ENCODE peak calls at places on chromosomes 13 and 19, in ten cellular contexts. One of them, this sample, is unnamed.

GRCh38 chr19:406121-406711 is 2.7 kb downstream of the C2CD4C start:
- DNase-seq in thyroid gland: no peak
- DNase-seq in BE2C: no peak
- DNase-seq in PC-3: no peak
- DNase-seq in HTR-8/SVneo: no peak
- DNase-seq in activated CD4-positive, alpha-beta T cell treated with anti-CD3 and anti-CD28 coated beads, Interleukin-2, amount 50 U/mL, for 24 hours: no peak
- DNase-seq in cardiac fibroblast: no peak
- DNase-seq in Calu3: no peak
- DNase-seq in activated naive CD4-positive, alpha-beta T cell: no peak
- DNase-seq in neural progenitor cell: no peak
- DNase-seq in this sample: peak; percentile 16

GRCh38 chr13:36029171-36029570 is 102.0 kb downstream of the DCLK1 start:
- DNase-seq in thyroid gland: no peak
- DNase-seq in BE2C: no peak
- DNase-seq in PC-3: peak; percentile 68
- DNase-seq in HTR-8/SVneo: no peak
- DNase-seq in activated CD4-positive, alpha-beta T cell treated with anti-CD3 and anti-CD28 coated beads, Interleukin-2, amount 50 U/mL, for 24 hours: no peak
- DNase-seq in cardiac fibroblast: peak; percentile 82
- DNase-seq in Calu3: no peak
- DNase-seq in activated naive CD4-positive, alpha-beta T cell: no peak
- DNase-seq in neural progenitor cell: no peak
- DNase-seq in this sample: peak; percentile 58

GRCh38 chr13:108777421-108778420 is 148.3 kb downstream of the MYO16 start:
- DNase-seq in thyroid gland: no peak
- DNase-seq in BE2C: no peak
- DNase-seq in PC-3: peak; percentile 85
- DNase-seq in HTR-8/SVneo: peak; percentile 22
- DNase-seq in activated CD4-positive, alpha-beta T cell treated with anti-CD3 and anti-CD28 coated beads, Interleukin-2, amount 50 U/mL, for 24 hours: no peak
- DNase-seq in cardiac fibroblast: no peak
- DNase-seq in Calu3: no peak
- DNase-seq in activated naive CD4-positive, alpha-beta T cell: no peak
- DNase-seq in neural progenitor cell: peak; percentile 13
- DNase-seq in this sample: peak; percentile 79

GRCh38 chr13:51501592-51502205 is 48.9 kb upstream of the INTS6 start:
- DNase-seq in thyroid gland: no peak
- DNase-seq in BE2C: no peak
- DNase-seq in PC-3: peak; percentile 65
- DNase-seq in HTR-8/SVneo: no peak
- DNase-seq in activated CD4-positive, alpha-beta T cell treated with anti-CD3 and anti-CD28 coated beads, Interleukin-2, amount 50 U/mL, for 24 hours: no peak
- DNase-seq in cardiac fibroblast: peak; percentile 79
- DNase-seq in Calu3: no peak
- DNase-seq in activated naive CD4-positive, alpha-beta T cell: no peak
- DNase-seq in neural progenitor cell: no peak
- DNase-seq in this sample: peak; percentile 80

GRCh38 chr13:110388141-110388943 is 81.3 kb downstream of the COL4A2 start:
- DNase-seq in thyroid gland: peak; percentile 85
- DNase-seq in BE2C: peak; percentile 29
- DNase-seq in PC-3: no peak
- DNase-seq in HTR-8/SVneo: peak; percentile 53
- DNase-seq in activated CD4-positive, alpha-beta T cell treated with anti-CD3 and anti-CD28 coated beads, Interleukin-2, amount 50 U/mL, for 24 hours: no peak
- DNase-seq in cardiac fibroblast: peak; percentile 93
- DNase-seq in Calu3: no peak
- DNase-seq in activated naive CD4-positive, alpha-beta T cell: no peak
- DNase-seq in neural progenitor cell: no peak
- DNase-seq in this sample: peak; percentile 44

GRCh38 chr19:14146789-14147216 is 10.4 kb upstream of the ASF1B start:
- DNase-seq in thyroid gland: no peak
- DNase-seq in BE2C: no peak
- DNase-seq in PC-3: peak; percentile 16
- DNase-seq in HTR-8/SVneo: peak; percentile 59
- DNase-seq in activated CD4-positive, alpha-beta T cell treated with anti-CD3 and anti-CD28 coated beads, Interleukin-2, amount 50 U/mL, for 24 hours: no peak
- DNase-seq in cardiac fibroblast: peak; percentile 88
- DNase-seq in Calu3: no peak
- DNase-seq in activated naive CD4-positive, alpha-beta T cell: no peak
- DNase-seq in neural progenitor cell: no peak
- DNase-seq in this sample: peak; percentile 61

GRCh38 chr13:39787086-39787487 is 131.6 kb downstream of the COG6 start:
- DNase-seq in thyroid gland: no peak
- DNase-seq in BE2C: no peak
- DNase-seq in PC-3: no peak
- DNase-seq in HTR-8/SVneo: no peak
- DNase-seq in activated CD4-positive, alpha-beta T cell treated with anti-CD3 and anti-CD28 coated beads, Interleukin-2, amount 50 U/mL, for 24 hours: no peak
- DNase-seq in cardiac fibroblast: no peak
- DNase-seq in Calu3: no peak
- DNase-seq in activated naive CD4-positive, alpha-beta T cell: no peak
- DNase-seq in neural progenitor cell: peak; percentile 62
- DNase-seq in this sample: no peak

GRCh38 chr13:102642475-102642874 is 45.7 kb downstream of the TPP2 start:
- DNase-seq in thyroid gland: peak; percentile 96
- DNase-seq in BE2C: no peak
- DNase-seq in PC-3: no peak
- DNase-seq in HTR-8/SVneo: no peak
- DNase-seq in activated CD4-positive, alpha-beta T cell treated with anti-CD3 and anti-CD28 coated beads, Interleukin-2, amount 50 U/mL, for 24 hours: no peak
- DNase-seq in cardiac fibroblast: no peak
- DNase-seq in Calu3: no peak
- DNase-seq in activated naive CD4-positive, alpha-beta T cell: no peak
- DNase-seq in neural progenitor cell: no peak
- DNase-seq in this sample: peak; percentile 90

GRCh38 chr13:48233886-48234488 is 981 bp downstream of the ITM2B start:
- DNase-seq in thyroid gland: no peak
- DNase-seq in BE2C: no peak
- DNase-seq in PC-3: peak; percentile 29
- DNase-seq in HTR-8/SVneo: no peak
- DNase-seq in activated CD4-positive, alpha-beta T cell treated with anti-CD3 and anti-CD28 coated beads, Interleukin-2, amount 50 U/mL, for 24 hours: no peak
- DNase-seq in cardiac fibroblast: peak; percentile 72
- DNase-seq in Calu3: no peak
- DNase-seq in activated naive CD4-positive, alpha-beta T cell: no peak
- DNase-seq in neural progenitor cell: peak; percentile 26
- DNase-seq in this sample: peak; percentile 68

GRCh38 chr13:76222511-76222910 is 586.4 kb downstream of the LMO7 start:
- DNase-seq in thyroid gland: no peak
- DNase-seq in BE2C: no peak
- DNase-seq in PC-3: no peak
- DNase-seq in HTR-8/SVneo: no peak
- DNase-seq in activated CD4-positive, alpha-beta T cell treated with anti-CD3 and anti-CD28 coated beads, Interleukin-2, amount 50 U/mL, for 24 hours: no peak
- DNase-seq in cardiac fibroblast: no peak
- DNase-seq in Calu3: no peak
- DNase-seq in activated naive CD4-positive, alpha-beta T cell: no peak
- DNase-seq in neural progenitor cell: no peak
- DNase-seq in this sample: peak; percentile 11

GRCh38 chr19:8592231-8593009 is 15.2 kb upstream of the MYO1F start:
- DNase-seq in thyroid gland: peak; percentile 75
- DNase-seq in BE2C: peak; percentile 91
- DNase-seq in PC-3: peak; percentile 33
- DNase-seq in HTR-8/SVneo: peak; percentile 95
- DNase-seq in activated CD4-positive, alpha-beta T cell treated with anti-CD3 and anti-CD28 coated beads, Interleukin-2, amount 50 U/mL, for 24 hours: peak; percentile 93
- DNase-seq in cardiac fibroblast: peak; percentile 97
- DNase-seq in Calu3: no peak
- DNase-seq in activated naive CD4-positive, alpha-beta T cell: peak; percentile 91
- DNase-seq in neural progenitor cell: peak; percentile 100
- DNase-seq in this sample: peak; percentile 100

GRCh38 chr19:46728693-46729339 is 11.9 kb upstream of the PRKD2 start:
- DNase-seq in thyroid gland: peak; percentile 67
- DNase-seq in BE2C: peak; percentile 86
- DNase-seq in PC-3: peak; percentile 34
- DNase-seq in HTR-8/SVneo: peak; percentile 54
- DNase-seq in activated CD4-positive, alpha-beta T cell treated with anti-CD3 and anti-CD28 coated beads, Interleukin-2, amount 50 U/mL, for 24 hours: peak; percentile 58
- DNase-seq in cardiac fibroblast: peak; percentile 63
- DNase-seq in Calu3: peak; percentile 87
- DNase-seq in activated naive CD4-positive, alpha-beta T cell: peak; percentile 42
- DNase-seq in neural progenitor cell: peak; percentile 80
- DNase-seq in this sample: peak; percentile 82

GRCh38 chr13:33125821-33126570 is 109.8 kb downstream of the KL start:
- DNase-seq in thyroid gland: peak; percentile 74
- DNase-seq in BE2C: peak; percentile 59
- DNase-seq in PC-3: peak; percentile 90
- DNase-seq in HTR-8/SVneo: peak; percentile 80
- DNase-seq in activated CD4-positive, alpha-beta T cell treated with anti-CD3 and anti-CD28 coated beads, Interleukin-2, amount 50 U/mL, for 24 hours: no peak
- DNase-seq in cardiac fibroblast: peak; percentile 96
- DNase-seq in Calu3: peak; percentile 14
- DNase-seq in activated naive CD4-positive, alpha-beta T cell: no peak
- DNase-seq in neural progenitor cell: peak; percentile 19
- DNase-seq in this sample: peak; percentile 93

GRCh38 chr13:64925284-64925683 is 2304.9 kb downstream of the PCDH9 start:
- DNase-seq in thyroid gland: no peak
- DNase-seq in BE2C: no peak
- DNase-seq in PC-3: peak; percentile 8
- DNase-seq in HTR-8/SVneo: no peak
- DNase-seq in activated CD4-positive, alpha-beta T cell treated with anti-CD3 and anti-CD28 coated beads, Interleukin-2, amount 50 U/mL, for 24 hours: no peak
- DNase-seq in cardiac fibroblast: peak; percentile 22
- DNase-seq in Calu3: no peak
- DNase-seq in activated naive CD4-positive, alpha-beta T cell: no peak
- DNase-seq in neural progenitor cell: peak; percentile 55
- DNase-seq in this sample: peak; percentile 36

GRCh38 chr13:99312493-99312883 is 5.3 kb upstream of the GPR183 start:
- DNase-seq in thyroid gland: peak; percentile 90
- DNase-seq in BE2C: no peak
- DNase-seq in PC-3: no peak
- DNase-seq in HTR-8/SVneo: no peak
- DNase-seq in activated CD4-positive, alpha-beta T cell treated with anti-CD3 and anti-CD28 coated beads, Interleukin-2, amount 50 U/mL, for 24 hours: no peak
- DNase-seq in cardiac fibroblast: peak; percentile 92
- DNase-seq in Calu3: no peak
- DNase-seq in activated naive CD4-positive, alpha-beta T cell: no peak
- DNase-seq in neural progenitor cell: no peak
- DNase-seq in this sample: no peak

GRCh38 chr19:49157445-49158224 is at the start of gene TRPM4:
- DNase-seq in thyroid gland: peak; percentile 97
- DNase-seq in BE2C: peak; percentile 94
- DNase-seq in PC-3: peak; percentile 96
- DNase-seq in HTR-8/SVneo: peak; percentile 82
- DNase-seq in activated CD4-positive, alpha-beta T cell treated with anti-CD3 and anti-CD28 coated beads, Interleukin-2, amount 50 U/mL, for 24 hours: peak; percentile 38
- DNase-seq in cardiac fibroblast: peak; percentile 70
- DNase-seq in Calu3: peak; percentile 98
- DNase-seq in activated naive CD4-positive, alpha-beta T cell: no peak
- DNase-seq in neural progenitor cell: peak; percentile 96
- DNase-seq in this sample: peak; percentile 90

GRCh38 chr13:94825507-94825906 is 113.2 kb upstream of the SOX21 start:
- DNase-seq in thyroid gland: peak; percentile 4
- DNase-seq in BE2C: no peak
- DNase-seq in PC-3: no peak
- DNase-seq in HTR-8/SVneo: no peak
- DNase-seq in activated CD4-positive, alpha-beta T cell treated with anti-CD3 and anti-CD28 coated beads, Interleukin-2, amount 50 U/mL, for 24 hours: no peak
- DNase-seq in cardiac fibroblast: peak; percentile 20
- DNase-seq in Calu3: no peak
- DNase-seq in activated naive CD4-positive, alpha-beta T cell: no peak
- DNase-seq in neural progenitor cell: peak; percentile 92
- DNase-seq in this sample: peak; percentile 85

GRCh38 chr13:80340643-80341097 is 256 bp downstream of the SPRY2 start:
- DNase-seq in thyroid gland: no peak
- DNase-seq in BE2C: no peak
- DNase-seq in PC-3: no peak
- DNase-seq in HTR-8/SVneo: no peak
- DNase-seq in activated CD4-positive, alpha-beta T cell treated with anti-CD3 and anti-CD28 coated beads, Interleukin-2, amount 50 U/mL, for 24 hours: no peak
- DNase-seq in cardiac fibroblast: peak; percentile 77
- DNase-seq in Calu3: peak; percentile 0
- DNase-seq in activated naive CD4-positive, alpha-beta T cell: no peak
- DNase-seq in neural progenitor cell: no peak
- DNase-seq in this sample: no peak

GRCh38 chr13:19153782-19154450 is 27.7 kb downstream of the TUBA3C start:
- DNase-seq in thyroid gland: no peak
- DNase-seq in BE2C: no peak
- DNase-seq in PC-3: no peak
- DNase-seq in HTR-8/SVneo: no peak
- DNase-seq in activated CD4-positive, alpha-beta T cell treated with anti-CD3 and anti-CD28 coated beads, Interleukin-2, amount 50 U/mL, for 24 hours: no peak
- DNase-seq in cardiac fibroblast: no peak
- DNase-seq in Calu3: no peak
- DNase-seq in activated naive CD4-positive, alpha-beta T cell: no peak
- DNase-seq in neural progenitor cell: no peak
- DNase-seq in this sample: no peak

GRCh38 chr13:100530645-100531044 is 57.9 kb downstream of the GGACT start:
- DNase-seq in thyroid gland: peak; percentile 16
- DNase-seq in BE2C: no peak
- DNase-seq in PC-3: no peak
- DNase-seq in HTR-8/SVneo: no peak
- DNase-seq in activated CD4-positive, alpha-beta T cell treated with anti-CD3 and anti-CD28 coated beads, Interleukin-2, amount 50 U/mL, for 24 hours: no peak
- DNase-seq in cardiac fibroblast: peak; percentile 6
- DNase-seq in Calu3: no peak
- DNase-seq in activated naive CD4-positive, alpha-beta T cell: no peak
- DNase-seq in neural progenitor cell: no peak
- DNase-seq in this sample: no peak

GRCh38 chr13:21234537-21234936 is 58.1 kb downstream of the MRPL57 start:
- DNase-seq in thyroid gland: no peak
- DNase-seq in BE2C: peak; percentile 62
- DNase-seq in PC-3: peak; percentile 50
- DNase-seq in HTR-8/SVneo: no peak
- DNase-seq in activated CD4-positive, alpha-beta T cell treated with anti-CD3 and anti-CD28 coated beads, Interleukin-2, amount 50 U/mL, for 24 hours: no peak
- DNase-seq in cardiac fibroblast: no peak
- DNase-seq in Calu3: peak; percentile 14
- DNase-seq in activated naive CD4-positive, alpha-beta T cell: no peak
- DNase-seq in neural progenitor cell: no peak
- DNase-seq in this sample: peak; percentile 36

GRCh38 chr19:3932931-3933810 is at the start of gene NMRK2:
- DNase-seq in thyroid gland: no peak
- DNase-seq in BE2C: no peak
- DNase-seq in PC-3: no peak
- DNase-seq in HTR-8/SVneo: no peak
- DNase-seq in activated CD4-positive, alpha-beta T cell treated with anti-CD3 and anti-CD28 coated beads, Interleukin-2, amount 50 U/mL, for 24 hours: no peak
- DNase-seq in cardiac fibroblast: no peak
- DNase-seq in Calu3: no peak
- DNase-seq in activated naive CD4-positive, alpha-beta T cell: no peak
- DNase-seq in neural progenitor cell: peak; percentile 57
- DNase-seq in this sample: no peak

GRCh38 chr13:35475131-35475959 is 1.1 kb downstream of the MAB21L1 start:
- DNase-seq in thyroid gland: no peak
- DNase-seq in BE2C: peak; percentile 59
- DNase-seq in PC-3: no peak
- DNase-seq in HTR-8/SVneo: no peak
- DNase-seq in activated CD4-positive, alpha-beta T cell treated with anti-CD3 and anti-CD28 coated beads, Interleukin-2, amount 50 U/mL, for 24 hours: no peak
- DNase-seq in cardiac fibroblast: peak; percentile 34
- DNase-seq in Calu3: no peak
- DNase-seq in activated naive CD4-positive, alpha-beta T cell: no peak
- DNase-seq in neural progenitor cell: peak; percentile 66
- DNase-seq in this sample: peak; percentile 42

GRCh38 chr13:27965740-27966640 is 3.1 kb downstream of the CDX2 start:
- DNase-seq in thyroid gland: no peak
- DNase-seq in BE2C: no peak
- DNase-seq in PC-3: no peak
- DNase-seq in HTR-8/SVneo: no peak
- DNase-seq in activated CD4-positive, alpha-beta T cell treated with anti-CD3 and anti-CD28 coated beads, Interleukin-2, amount 50 U/mL, for 24 hours: no peak
- DNase-seq in cardiac fibroblast: no peak
- DNase-seq in Calu3: no peak
- DNase-seq in activated naive CD4-positive, alpha-beta T cell: no peak
- DNase-seq in neural progenitor cell: peak; percentile 87
- DNase-seq in this sample: no peak

GRCh38 chr13:33494596-33495214 is 209.2 kb upstream of the STARD13 start:
- DNase-seq in thyroid gland: no peak
- DNase-seq in BE2C: no peak
- DNase-seq in PC-3: peak; percentile 86
- DNase-seq in HTR-8/SVneo: peak; percentile 47
- DNase-seq in activated CD4-positive, alpha-beta T cell treated with anti-CD3 and anti-CD28 coated beads, Interleukin-2, amount 50 U/mL, for 24 hours: no peak
- DNase-seq in cardiac fibroblast: peak; percentile 97
- DNase-seq in Calu3: no peak
- DNase-seq in activated naive CD4-positive, alpha-beta T cell: no peak
- DNase-seq in neural progenitor cell: no peak
- DNase-seq in this sample: peak; percentile 92

GRCh38 chr19:17289489-17289888 is 7.8 kb downstream of the ANKLE1 start:
- DNase-seq in thyroid gland: peak; percentile 42
- DNase-seq in BE2C: peak; percentile 86
- DNase-seq in PC-3: peak; percentile 24
- DNase-seq in HTR-8/SVneo: peak; percentile 60
- DNase-seq in activated CD4-positive, alpha-beta T cell treated with anti-CD3 and anti-CD28 coated beads, Interleukin-2, amount 50 U/mL, for 24 hours: no peak
- DNase-seq in cardiac fibroblast: peak; percentile 93
- DNase-seq in Calu3: no peak
- DNase-seq in activated naive CD4-positive, alpha-beta T cell: no peak
- DNase-seq in neural progenitor cell: peak; percentile 92
- DNase-seq in this sample: peak; percentile 91

GRCh38 chr19:38308006-38308766 is 4.1 kb downstream of the C19orf33 start:
- DNase-seq in thyroid gland: no peak
- DNase-seq in BE2C: no peak
- DNase-seq in PC-3: no peak
- DNase-seq in HTR-8/SVneo: no peak
- DNase-seq in activated CD4-positive, alpha-beta T cell treated with anti-CD3 and anti-CD28 coated beads, Interleukin-2, amount 50 U/mL, for 24 hours: no peak
- DNase-seq in cardiac fibroblast: no peak
- DNase-seq in Calu3: no peak
- DNase-seq in activated naive CD4-positive, alpha-beta T cell: no peak
- DNase-seq in neural progenitor cell: no peak
- DNase-seq in this sample: no peak

GRCh38 chr19:4976412-4977298 is 7.7 kb downstream of the KDM4B start:
- DNase-seq in thyroid gland: peak; percentile 95
- DNase-seq in BE2C: no peak
- DNase-seq in PC-3: peak; percentile 89
- DNase-seq in HTR-8/SVneo: no peak
- DNase-seq in activated CD4-positive, alpha-beta T cell treated with anti-CD3 and anti-CD28 coated beads, Interleukin-2, amount 50 U/mL, for 24 hours: no peak
- DNase-seq in cardiac fibroblast: peak; percentile 97
- DNase-seq in Calu3: no peak
- DNase-seq in activated naive CD4-positive, alpha-beta T cell: no peak
- DNase-seq in neural progenitor cell: peak; percentile 44
- DNase-seq in this sample: peak; percentile 86

This sample was measured in astrocyte of the hippocampus.